ENCODE peak calls at places on chromosome 3, in seven cellular contexts. V is neuronal stem cell; P is effector CD4-positive, alpha-beta T cell; W is activated CD4-positive, CD25-positive, alpha-beta regulatory T cell; R is activated CD8-positive, alpha-beta memory T cell treated with anti-CD3 and anti-CD28 coated beads for 4 hours; S is NCI-H446 treated with DMSO at 0.1 percent for 48 hours; K is AML-193. A is an unnamed sample.
A peak's percentile ranks its signal among the peaks of the same experiment; 100 is the strongest.

GRCh38 chr3:139213936-139214335 is 129.9 kb upstream of the MRPS22 start:
- DNase-seq in R (no peak), P (no peak), S (no peak), K (no peak), V (no peak), W (no peak), A (no peak)

GRCh38 chr3:127751163-127751621 is 71.1 kb downstream of the MGLL start:
- DNase-seq in S (no peak), K (no peak), V (no peak), W (no peak), R (no peak), P (no peak), A (peak; percentile 43)

GRCh38 chr3:11671648-11672100 is 28.0 kb upstream of the VGLL4 start:
- DNase-seq in P (no peak), V (no peak), S (no peak), R (no peak), W (no peak), K (peak; percentile 28), A (no peak)

GRCh38 chr3:134312873-134313838 is 61.1 kb downstream of the AMOTL2 start:
- DNase-seq in R (no peak), P (no peak), S (no peak), K (no peak), W (no peak), V (peak; percentile 68), A (peak; percentile 78)

GRCh38 chr3:63565220-63565619 is 87.3 kb upstream of the SNTN start:
- DNase-seq in P (no peak), S (no peak), K (no peak), R (no peak), V (no peak), W (no peak), A (no peak)

GRCh38 chr3:17910922-17911321 is 168.5 kb upstream of the TBC1D5 start:
- DNase-seq in S (no peak), K (peak; percentile 20), W (no peak), P (no peak), R (no peak), V (no peak), A (no peak)

GRCh38 chr3:159416854-159417253 is 571.8 kb upstream of the IL12A start:
- DNase-seq in S (peak; percentile 22), R (no peak), P (no peak), V (no peak), W (no peak), K (no peak), A (no peak)

GRCh38 chr3:21390136-21390535 is 360.9 kb downstream of the ZNF385D start:
- DNase-seq in S (no peak), V (no peak), P (no peak), W (no peak), K (no peak), R (no peak), A (no peak)

GRCh38 chr3:16817201-16817600 is 67.6 kb upstream of the PLCL2 start:
- DNase-seq in V (no peak), W (no peak), S (peak; percentile 24), K (no peak), R (no peak), P (no peak), A (no peak)

GRCh38 chr3:10253731-10254130 is 5.5 kb downstream of the TATDN2 start:
- DNase-seq in P (no peak), V (no peak), S (no peak), W (no peak), R (no peak), K (no peak), A (no peak)

GRCh38 chr3:111848246-111848645 is 10.8 kb upstream of the PHLDB2 start:
- DNase-seq in V (no peak), K (no peak), P (no peak), R (no peak), S (no peak), W (no peak), A (no peak)

GRCh38 chr3:44065311-44065710 is 176.4 kb upstream of the TOPAZ1 start:
- DNase-seq in R (no peak), K (no peak), S (peak; percentile 45), P (no peak), W (no peak), V (no peak), A (peak; percentile 37)

GRCh38 chr3:151432624-151433372 is 28.1 kb downstream of the IGSF10 start:
- DNase-seq in P (no peak), K (no peak), R (no peak), V (no peak), S (no peak), W (no peak), A (no peak)

GRCh38 chr3:48463703-48464102 is 17.2 kb downstream of the ATRIP start:
- DNase-seq in R (no peak), K (no peak), W (no peak), V (no peak), S (no peak), P (no peak), A (no peak)

GRCh38 chr3:132536442-132537153 is 60.5 kb upstream of the ACKR4 start:
- DNase-seq in V (no peak), K (no peak), W (no peak), S (no peak), P (no peak), R (no peak), A (no peak)

GRCh38 chr3:46383211-46383945 is 12.6 kb downstream of the CCR5 start:
- DNase-seq in W (no peak), K (no peak), S (no peak), V (no peak), R (no peak), P (no peak), A (no peak)

GRCh38 chr3:185365281-185366211 is 2.6 kb downstream of the MAP3K13 start:
- DNase-seq in W (no peak), P (no peak), S (no peak), R (no peak), K (no peak), V (no peak), A (peak; percentile 52)

GRCh38 chr3:105173972-105174371 is 192.7 kb upstream of the ALCAM start:
- DNase-seq in V (no peak), R (no peak), K (no peak), W (no peak), P (no peak), S (no peak), A (no peak)

GRCh38 chr3:134638385-134639020 is 12.3 kb downstream of the KY start:
- DNase-seq in K (no peak), W (no peak), P (no peak), V (no peak), R (no peak), S (no peak), A (no peak)

GRCh38 chr3:195546130-195546560 is 3.0 kb upstream of the PPP1R2 start:
- DNase-seq in S (no peak), R (no peak), K (no peak), P (peak; percentile 28), W (no peak), V (no peak), A (peak; percentile 53)

GRCh38 chr3:33334364-33334763 is 57.1 kb downstream of the FBXL2 start:
- DNase-seq in K (no peak), W (no peak), R (no peak), P (no peak), V (no peak), S (no peak), A (no peak)

GRCh38 chr3:67001086-67001861 is 3.2 kb downstream of the KBTBD8 start:
- DNase-seq in W (no peak), R (no peak), P (no peak), K (no peak), V (no peak), S (no peak), A (no peak)

A was measured in mucosa of gallbladder.